ENCODE peak calls at places on chromosome 6, in eight cellular contexts. O is stimulated activated CD4-positive, alpha-beta T cell treated with anti-CD3 and anti-CD28 coated beads, TNF-alpha, amount 100 ng/mL, for 4 hours; Y is Calu3; Z is activated T-cell treated with anti-CD3 and anti-CD28 coated beads, Interleukin-2, amount 50 U/mL, for 72 hours; X is heart left ventricle; E is NCI-H1417; R is posterior cingulate gyrus; B is effector CD4-positive, alpha-beta T cell. K is an unnamed sample.

GRCh38 chr6:20404641-20405032 is 3.0 kb downstream of the E2F3 start:
- DNase-seq in O (peak; percentile 61), Y (peak; percentile 84), Z (peak; percentile 79), X (no peak), E (peak; percentile 25), R (no peak), B (peak; percentile 60), K (peak; percentile 56)

GRCh38 chr6:40512340-40512739 is 74.8 kb downstream of the LRFN2 start:
- DNase-seq in O (no peak), Y (no peak), Z (no peak), X (no peak), E (no peak), R (no peak), B (no peak), K (no peak)

GRCh38 chr6:167308207-167308606 is 16.7 kb upstream of the TTLL2 start:
- DNase-seq in O (no peak), Y (no peak), Z (no peak), X (no peak), E (no peak), R (no peak), B (no peak), K (no peak)

GRCh38 chr6:155448823-155449789 is 6.5 kb downstream of the NOX3 start:
- DNase-seq in O (no peak), Y (no peak), Z (no peak), X (no peak), E (no peak), R (no peak), B (no peak), K (no peak)

GRCh38 chr6:85644374-85644762 is 1.7 kb upstream of the SYNCRIP start:
- DNase-seq in O (no peak), Y (no peak), Z (no peak), X (no peak), E (peak; percentile 23), R (no peak), B (no peak), K (no peak)

GRCh38 chr6:32047084-32047478 is 8.9 kb downstream of the CYP21A2 start:
- DNase-seq in O (no peak), Y (peak; percentile 59), Z (no peak), X (peak; percentile 70), E (no peak), R (no peak), B (no peak), K (no peak)

GRCh38 chr6:25895773-25896172 is 21.7 kb upstream of the SLC17A3 start:
- DNase-seq in O (no peak), Y (no peak), Z (no peak), X (no peak), E (no peak), R (no peak), B (no peak), K (no peak)

GRCh38 chr6:27867051-27867940 is 44.9 kb downstream of the OR2B2 start:
- DNase-seq in O (no peak), Y (peak; percentile 87), Z (peak; percentile 90), X (peak; percentile 70), E (peak; percentile 89), R (no peak), B (peak; percentile 42), K (peak; percentile 69)

GRCh38 chr6:132107896-132108295 is 156.7 kb upstream of the CCN2 start:
- DNase-seq in O (no peak), Y (no peak), Z (no peak), X (no peak), E (no peak), R (no peak), B (no peak), K (no peak)

GRCh38 chr6:45479834-45480696 is 102.3 kb upstream of the SUPT3H start:
- DNase-seq in O (no peak), Y (no peak), Z (no peak), X (no peak), E (no peak), R (no peak), B (no peak), K (peak; percentile 10)

GRCh38 chr6:75609639-75610590 is 8.2 kb downstream of the SENP6 start:
- DNase-seq in O (no peak), Y (no peak), Z (no peak), X (no peak), E (no peak), R (no peak), B (no peak), K (no peak)

GRCh38 chr6:159023893-159024292 is 20.9 kb downstream of the TAGAP start:
- DNase-seq in O (no peak), Y (no peak), Z (peak; percentile 38), X (no peak), E (no peak), R (no peak), B (no peak), K (no peak)

GRCh38 chr6:26544473-26544872 is 6.3 kb downstream of the HMGN4 start:
- DNase-seq in O (no peak), Y (no peak), Z (no peak), X (no peak), E (no peak), R (no peak), B (no peak), K (no peak)

GRCh38 chr6:2665169-2666070 is 85.3 kb downstream of the MYLK4 start:
- DNase-seq in O (no peak), Y (no peak), Z (no peak), X (no peak), E (peak; percentile 73), R (no peak), B (no peak), K (no peak)

GRCh38 chr6:144856622-144857021 is 571.5 kb downstream of the UTRN start:
- DNase-seq in O (no peak), Y (no peak), Z (no peak), X (no peak), E (no peak), R (no peak), B (no peak), K (no peak)

GRCh38 chr6:3410385-3411360 is 46.2 kb downstream of the SLC22A23 start:
- DNase-seq in O (peak; percentile 52), Y (peak; percentile 60), Z (peak; percentile 67), X (peak; percentile 52), E (peak; percentile 67), R (no peak), B (peak; percentile 57), K (peak; percentile 55)

GRCh38 chr6:91482498-91482897 is 895.6 kb upstream of the MAP3K7 start:
- DNase-seq in O (no peak), Y (no peak), Z (no peak), X (no peak), E (no peak), R (no peak), B (no peak), K (peak; percentile 8)

GRCh38 chr6:157276731-157277130 is 46.6 kb downstream of the TMEM242 start:
- DNase-seq in O (no peak), Y (no peak), Z (no peak), X (no peak), E (no peak), R (no peak), B (no peak), K (no peak)

GRCh38 chr6:139627091-139627490 is 252.6 kb upstream of the CITED2 start:
- DNase-seq in O (no peak), Y (no peak), Z (no peak), X (no peak), E (no peak), R (no peak), B (no peak), K (no peak)

GRCh38 chr6:162526960-162527359 is 200.6 kb downstream of the PRKN start:
- DNase-seq in O (no peak), Y (no peak), Z (no peak), X (no peak), E (no peak), R (no peak), B (no peak), K (no peak)

GRCh38 chr6:119207973-119208725 is 129.7 kb upstream of the FAM184A start:
- DNase-seq in O (no peak), Y (peak; percentile 3), Z (no peak), X (no peak), E (no peak), R (no peak), B (no peak), K (no peak)

GRCh38 chr6:91534614-91535013 is 947.7 kb upstream of the MAP3K7 start:
- DNase-seq in O (no peak), Y (no peak), Z (no peak), X (no peak), E (no peak), R (no peak), B (no peak), K (no peak)

GRCh38 chr6:1832844-1833787 is 223.4 kb downstream of the FOXC1 start:
- DNase-seq in O (no peak), Y (no peak), Z (no peak), X (peak; percentile 49), E (no peak), R (no peak), B (no peak), K (no peak)